ENCODE peak calls at places on chromosomes 3 and 15, in seven cellular contexts. Q, Z, O, Y, W, P and I are unnamed samples.

GRCh38 chr3:138381950-138382715 is 33.8 kb downstream of the MRAS start:
- DNase-seq in Q (peak; percentile 56), O (no peak), W (no peak), P (no peak), Y (peak; percentile 87), Z (peak; percentile 68), I (peak; percentile 81)

GRCh38 chr3:45381168-45381852 is 7.1 kb upstream of the LARS2 start:
- DNase-seq in Q (peak; percentile 19), Y (no peak), P (no peak), Z (no peak), W (peak; percentile 75), O (no peak), I (no peak)

GRCh38 chr3:176766862-176767261 is 430.4 kb downstream of the TBL1XR1 start:
- DNase-seq in Z (no peak), W (no peak), Q (no peak), O (no peak), P (no peak), Y (no peak), I (no peak)

GRCh38 chr15:99324082-99324620 is 72.9 kb downstream of the LRRC28 start:
- DNase-seq in Y (no peak), P (no peak), W (peak; percentile 94), Z (peak; percentile 71), Q (no peak), O (no peak), I (peak; percentile 93)

GRCh38 chr3:126343675-126344074 is 13.5 kb downstream of the KLF15 start:
- DNase-seq in Z (no peak), W (no peak), Q (no peak), P (no peak), Y (no peak), O (no peak), I (no peak)

GRCh38 chr3:42394579-42395288 is 15.7 kb downstream of the LYZL4 start:
- DNase-seq in W (no peak), P (no peak), Z (no peak), Y (no peak), Q (no peak), O (no peak), I (no peak)

GRCh38 chr3:24117508-24117907 is 172.4 kb downstream of the NR1D2 start:
- DNase-seq in Y (no peak), O (no peak), P (no peak), W (no peak), Q (no peak), Z (no peak), I (no peak)

GRCh38 chr15:98865397-98866339 is 141.9 kb downstream of the PGPEP1L start:
- DNase-seq in Y (peak; percentile 75), Z (peak; percentile 44), W (peak; percentile 80), P (no peak), Q (no peak), O (peak; percentile 45), I (peak; percentile 87)

GRCh38 chr3:189655617-189656016 is 24.4 kb downstream of the TP63 start:
- DNase-seq in W (no peak), O (no peak), Q (no peak), P (no peak), Y (no peak), Z (no peak), I (no peak)

GRCh38 chr15:32029862-32030781 is at the start of gene CHRNA7:
- DNase-seq in Y (peak; percentile 24), Q (peak; percentile 88), W (peak; percentile 86), O (no peak), P (no peak), Z (peak; percentile 19), I (peak; percentile 59)

GRCh38 chr15:29455055-29455454 is 185.4 kb upstream of the NSMCE3 start:
- DNase-seq in Y (no peak), Q (no peak), P (no peak), Z (no peak), O (no peak), W (no peak), I (no peak)

GRCh38 chr3:14906355-14906960 is 40.9 kb upstream of the NR2C2 start:
- DNase-seq in Y (no peak), P (no peak), W (no peak), Q (no peak), O (no peak), Z (no peak), I (no peak)

GRCh38 chr3:84960994-84961393 is 2.2 kb downstream of the CADM2 start:
- DNase-seq in W (no peak), Q (no peak), O (no peak), P (no peak), Y (no peak), Z (no peak), I (no peak)

GRCh38 chr3:14492948-14493881 is 46.9 kb downstream of the GRIP2 start:
- DNase-seq in Z (no peak), Y (no peak), O (no peak), Q (no peak), P (no peak), W (no peak), I (no peak)

GRCh38 chr3:186060222-186060621 is 48.7 kb downstream of the ETV5 start:
- DNase-seq in Z (no peak), Q (no peak), W (peak; percentile 67), P (no peak), O (no peak), Y (no peak), I (no peak)

GRCh38 chr3:181622365-181622764 is 89.4 kb upstream of the SOX2 start:
- DNase-seq in O (no peak), W (peak; percentile 49), Z (no peak), Y (no peak), Q (no peak), P (no peak), I (no peak)

GRCh38 chr3:71087109-71088018 is 496.2 kb downstream of the FOXP1 start:
- DNase-seq in Q (no peak), P (no peak), Y (no peak), W (peak; percentile 17), O (peak; percentile 68), Z (peak; percentile 81), I (peak; percentile 58)

GRCh38 chr3:58874795-58875194 is 175.0 kb downstream of the CFAP20DC start:
- DNase-seq in Y (no peak), O (no peak), Z (no peak), P (peak; percentile 7), W (no peak), Q (no peak), I (no peak)

GRCh38 chr3:123511726-123512125 is 62.8 kb upstream of the ADCY5 start:
- DNase-seq in O (no peak), Z (no peak), Q (no peak), Y (no peak), P (no peak), W (no peak), I (no peak)
- H3K36me3 ChIP-seq in O (no peaks in the 10 kb centered on the region), Z (peaks cover 16% of the 10 kb centered on the region), Q (no peaks in the 10 kb centered on the region), Y (no peaks in the 10 kb centered on the region), P (no peaks in the 10 kb centered on the region), W (no peaks in the 10 kb centered on the region), I (peaks cover 59% of the 10 kb centered on the region)

DNA sequence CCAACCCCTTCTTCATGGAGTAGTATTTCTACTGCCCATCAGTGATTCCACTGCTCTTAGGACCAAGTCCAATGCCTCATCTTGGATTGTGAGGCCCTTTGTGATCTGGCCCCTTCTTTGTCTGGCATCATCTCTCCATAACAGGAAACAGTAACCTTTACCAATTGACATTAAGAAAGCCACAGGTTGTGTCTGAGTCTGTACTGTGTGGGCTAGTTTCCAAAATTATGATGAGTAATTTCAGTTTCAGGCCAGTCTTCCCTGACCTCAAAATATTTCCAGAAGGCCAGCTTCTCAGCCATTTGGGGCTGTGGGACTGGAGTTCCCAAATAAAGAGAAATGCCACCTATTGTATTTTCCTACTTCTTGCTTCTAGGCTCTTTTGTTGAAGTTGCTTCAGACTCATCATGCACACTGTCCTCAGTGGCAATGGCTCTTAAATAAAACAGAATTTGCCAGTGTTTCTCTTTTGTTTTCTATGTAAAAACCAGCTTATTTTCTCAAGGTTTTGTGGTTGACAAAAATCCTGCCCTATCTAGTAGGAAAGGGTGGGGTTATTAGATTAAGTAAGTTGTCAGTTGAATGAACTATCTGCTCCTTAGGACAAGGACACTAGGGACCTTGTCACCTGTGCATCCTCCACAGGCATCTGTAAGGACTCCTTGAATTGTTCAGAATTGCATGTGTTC is 47.0 kb upstream of the ACKR4 start:
- DNase-seq in W (peak; percentile 67), Z (peak; percentile 20), O (no peak), Y (peak; percentile 48), Q (no peak), P (no peak), I (peak; percentile 63)
- H3K4me1 ChIP-seq in W (peaks cover 36% of the 10 kb centered on the region), Z (peaks cover 8% of the 10 kb centered on the region), O (no peaks in the 10 kb centered on the region), Y (peaks cover 11% of the 10 kb centered on the region), Q (no peaks in the 10 kb centered on the region), P (no peaks in the 10 kb centered on the region), I (peaks cover 30% of the 10 kb centered on the region)

GRCh38 chr3:119222400-119222799 is 18.3 kb downstream of the B4GALT4 start:
- DNase-seq in Y (no peak), Q (no peak), Z (no peak), P (no peak), O (no peak), W (no peak), I (no peak)

GRCh38 chr3:119220198-119220597 is 20.5 kb downstream of the B4GALT4 start:
- DNase-seq in Y (no peak), P (no peak), W (no peak), Z (no peak), O (no peak), Q (no peak), I (no peak)

GRCh38 chr3:119220970-119221667 is 19.6 kb downstream of the B4GALT4 start:
- DNase-seq in O (no peak), W (no peak), Y (no peak), Q (no peak), P (no peak), Z (no peak), I (no peak)

GRCh38 chr3:119221779-119222320 is 18.8 kb downstream of the B4GALT4 start:
- DNase-seq in Y (no peak), O (no peak), P (no peak), W (no peak), Z (no peak), Q (no peak), I (peak; percentile 67)

GRCh38 chr3:119223511-119223910 is 17.2 kb downstream of the B4GALT4 start:
- DNase-seq in Y (no peak), P (no peak), Q (no peak), W (no peak), Z (no peak), O (no peak), I (no peak)
- H3K36me3 ChIP-seq in Y (no peaks in the 10 kb centered on the region), P (peaks cover 9% of the 10 kb centered on the region), Q (peaks cover 3% of the 10 kb centered on the region), W (no peaks in the 10 kb centered on the region), Z (peaks cover 46% of the 10 kb centered on the region), O (peaks cover 11% of the 10 kb centered on the region), I (peaks cover 73% of the 10 kb centered on the region)

DNA sequence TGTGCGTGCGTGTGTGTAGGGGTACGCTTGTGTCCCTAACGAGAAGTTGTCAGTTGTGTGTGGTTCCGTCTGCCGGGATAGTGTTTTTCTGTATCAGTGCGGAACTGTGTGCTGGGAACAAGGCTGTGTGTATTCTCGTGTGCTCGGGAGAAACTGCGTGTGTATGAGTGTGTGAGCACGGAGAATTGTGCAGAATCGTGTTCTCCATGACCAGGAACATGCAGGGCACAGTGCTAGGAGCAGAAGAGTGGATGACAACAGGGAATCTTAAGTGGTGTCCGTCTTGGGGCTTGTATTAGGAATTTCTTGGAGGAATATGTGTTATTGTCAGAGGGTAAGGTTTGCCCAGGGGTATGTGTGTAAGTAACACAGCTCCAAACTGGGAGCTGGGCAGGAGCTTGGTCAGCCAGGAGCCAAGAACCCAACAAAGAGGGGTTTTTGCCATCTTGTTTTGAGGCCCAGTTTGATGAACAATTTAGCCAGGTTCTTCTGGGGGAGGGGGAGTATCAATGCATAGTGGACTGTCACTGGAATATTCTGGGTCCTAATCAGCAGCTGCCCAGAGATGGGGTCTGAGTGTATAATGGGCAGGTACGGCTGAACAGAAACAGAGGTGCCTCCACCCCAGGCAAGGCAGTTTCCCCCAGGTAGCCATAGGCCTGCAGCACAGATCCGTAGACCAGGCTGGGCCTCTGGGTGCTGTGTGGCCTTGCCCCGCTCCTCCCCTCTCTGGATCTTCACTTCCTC is 2.2 kb downstream of the ISL2 start:
- DNase-seq in Q (no peak), Y (no peak), P (no peak), W (no peak), O (no peak), Z (no peak), I (no peak)
- H3K4me1 ChIP-seq in Q (peaks cover 43% of the 10 kb centered on the region), Y (peaks cover 27% of the 10 kb centered on the region), P (peaks cover 3% of the 10 kb centered on the region), W (no peaks in the 10 kb centered on the region), O (peaks cover 72% of the 10 kb centered on the region), Z (peaks cover 49% of the 10 kb centered on the region), I (peaks cover 14% of the 10 kb centered on the region)